ENCODE peak calls at places on chromosomes 13 and 19, in six cellular contexts. One of them, this sample, is unnamed.

GRCh38 chr13:77872995-77873394 is 45.6 kb downstream of the EDNRB start:
- DNase-seq in HCT116: no peak
- DNase-seq in ovary: no peak
- DNase-seq in tibial nerve: no peak
- DNase-seq in esophagus squamous epithelium: no peak
- DNase-seq in body of pancreas: no peak
- DNase-seq in this sample: no peak

GRCh38 chr13:45875951-45876350 is 24.4 kb upstream of the SIAH3 start:
- DNase-seq in HCT116: peak; percentile 74
- DNase-seq in ovary: no peak
- DNase-seq in tibial nerve: no peak
- DNase-seq in esophagus squamous epithelium: no peak
- DNase-seq in body of pancreas: no peak
- DNase-seq in this sample: no peak

GRCh38 chr13:49759503-49759902 is 33.0 kb downstream of the KPNA3 start:
- DNase-seq in HCT116: no peak
- DNase-seq in ovary: no peak
- DNase-seq in tibial nerve: no peak
- DNase-seq in esophagus squamous epithelium: no peak
- DNase-seq in body of pancreas: no peak
- DNase-seq in this sample: no peak

GRCh38 chr19:7492142-7493055 is 3.6 kb upstream of the PEX11G start:
- DNase-seq in HCT116: no peak
- DNase-seq in ovary: no peak
- DNase-seq in tibial nerve: no peak
- DNase-seq in esophagus squamous epithelium: no peak
- DNase-seq in body of pancreas: no peak
- DNase-seq in this sample: no peak

GRCh38 chr13:30880756-30881155 is 25.3 kb upstream of the MEDAG start:
- DNase-seq in HCT116: no peak
- DNase-seq in ovary: no peak
- DNase-seq in tibial nerve: no peak
- DNase-seq in esophagus squamous epithelium: no peak
- DNase-seq in body of pancreas: no peak
- DNase-seq in this sample: no peak

GRCh38 chr19:50537769-50538230 is 24.1 kb upstream of the ASPDH start:
- DNase-seq in HCT116: peak; percentile 79
- DNase-seq in ovary: peak; percentile 40
- DNase-seq in tibial nerve: no peak
- DNase-seq in esophagus squamous epithelium: no peak
- DNase-seq in body of pancreas: peak; percentile 64
- DNase-seq in this sample: peak; percentile 99

GRCh38 chr13:43448605-43449004 is 338.2 kb downstream of the ENOX1 start:
- DNase-seq in HCT116: no peak
- DNase-seq in ovary: no peak
- DNase-seq in tibial nerve: no peak
- DNase-seq in esophagus squamous epithelium: no peak
- DNase-seq in body of pancreas: no peak
- DNase-seq in this sample: no peak

GRCh38 chr19:33815410-33816340 is 19.0 kb downstream of the KCTD15 start:
- DNase-seq in HCT116: no peak
- DNase-seq in ovary: no peak
- DNase-seq in tibial nerve: no peak
- DNase-seq in esophagus squamous epithelium: no peak
- DNase-seq in body of pancreas: no peak
- DNase-seq in this sample: no peak

GRCh38 chr19:53971608-53972007 is 8.9 kb downstream of the CACNG8 start:
- DNase-seq in HCT116: no peak
- DNase-seq in ovary: no peak
- DNase-seq in tibial nerve: no peak
- DNase-seq in esophagus squamous epithelium: no peak
- DNase-seq in body of pancreas: no peak
- DNase-seq in this sample: no peak

GRCh38 chr13:32316030-32316344 is 679 bp downstream of the BRCA2 start:
- DNase-seq in HCT116: no peak
- DNase-seq in ovary: no peak
- DNase-seq in tibial nerve: no peak
- DNase-seq in esophagus squamous epithelium: no peak
- DNase-seq in body of pancreas: no peak
- DNase-seq in this sample: no peak

GRCh38 chr13:79780240-79780639 is 299.3 kb downstream of the NDFIP2 start:
- DNase-seq in HCT116: no peak
- DNase-seq in ovary: no peak
- DNase-seq in tibial nerve: no peak
- DNase-seq in esophagus squamous epithelium: no peak
- DNase-seq in body of pancreas: no peak
- DNase-seq in this sample: no peak

GRCh38 chr13:99374994-99375805 is 68.0 kb upstream of the GPR183 start:
- DNase-seq in HCT116: no peak
- DNase-seq in ovary: no peak
- DNase-seq in tibial nerve: no peak
- DNase-seq in esophagus squamous epithelium: peak; percentile 31
- DNase-seq in body of pancreas: no peak
- DNase-seq in this sample: no peak

GRCh38 chr13:22278336-22278929 is 607.6 kb downstream of the FGF9 start:
- DNase-seq in HCT116: peak; percentile 34
- DNase-seq in ovary: peak; percentile 33
- DNase-seq in tibial nerve: peak; percentile 28
- DNase-seq in esophagus squamous epithelium: no peak
- DNase-seq in body of pancreas: peak; percentile 65
- DNase-seq in this sample: no peak

GRCh38 chr19:36771275-36772231 is 1.1 kb downstream of the ZNF850 start:
- DNase-seq in HCT116: no peak
- DNase-seq in ovary: peak; percentile 88
- DNase-seq in tibial nerve: no peak
- DNase-seq in esophagus squamous epithelium: no peak
- DNase-seq in body of pancreas: peak; percentile 63
- DNase-seq in this sample: peak; percentile 63

GRCh38 chr13:85277753-85278152 is 521.5 kb downstream of the SLITRK6 start:
- DNase-seq in HCT116: no peak
- DNase-seq in ovary: no peak
- DNase-seq in tibial nerve: no peak
- DNase-seq in esophagus squamous epithelium: no peak
- DNase-seq in body of pancreas: no peak
- DNase-seq in this sample: no peak

GRCh38 chr13:101190976-101191375 is 225.3 kb downstream of the NALCN start:
- DNase-seq in HCT116: no peak
- DNase-seq in ovary: no peak
- DNase-seq in tibial nerve: no peak
- DNase-seq in esophagus squamous epithelium: no peak
- DNase-seq in body of pancreas: no peak
- DNase-seq in this sample: no peak

GRCh38 chr13:91313103-91313502 is 34.4 kb upstream of the MIR17HG start:
- DNase-seq in HCT116: no peak
- DNase-seq in ovary: no peak
- DNase-seq in tibial nerve: no peak
- DNase-seq in esophagus squamous epithelium: no peak
- DNase-seq in body of pancreas: no peak
- DNase-seq in this sample: no peak

DNA sequence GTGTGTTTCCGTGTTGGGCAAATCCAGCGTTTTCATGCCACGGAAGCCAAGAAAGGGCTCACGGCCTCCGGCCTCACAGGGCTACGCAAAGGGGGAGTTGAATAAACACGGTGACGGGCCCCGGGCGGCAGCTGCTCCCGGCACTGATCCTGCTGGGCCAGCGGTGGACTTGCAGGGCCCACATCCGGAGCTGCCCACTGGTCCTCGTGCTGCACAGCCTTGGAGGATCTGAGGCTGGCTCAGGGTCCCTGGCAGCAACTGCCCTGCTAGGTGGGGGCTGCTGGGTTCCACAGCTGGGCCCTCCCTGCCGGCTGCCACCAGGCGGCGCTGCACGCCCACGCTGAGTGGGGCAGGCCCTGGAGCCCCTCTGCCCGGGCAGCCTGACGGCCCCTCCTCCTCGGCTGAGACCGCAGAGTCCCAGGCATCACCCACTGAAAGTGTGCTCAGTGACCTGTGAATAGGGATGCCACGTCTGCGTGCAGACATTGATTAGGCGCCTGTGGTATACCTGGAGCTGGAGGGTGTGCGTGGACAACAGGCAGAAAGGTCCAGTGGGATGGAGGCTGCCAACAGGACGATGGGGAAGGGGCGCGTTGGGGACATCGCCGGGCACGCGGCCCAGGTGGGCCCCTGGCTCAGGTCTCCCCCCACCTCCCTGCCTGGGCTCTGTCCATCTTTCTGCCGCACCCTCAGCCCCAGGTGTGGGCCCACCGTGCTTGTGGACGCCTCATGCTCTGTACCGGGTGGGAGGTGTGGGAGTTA is 5.3 kb upstream of the HCN2 start:
- DNase-seq in HCT116: no peak
- DNase-seq in ovary: peak; percentile 68
- DNase-seq in tibial nerve: no peak
- DNase-seq in esophagus squamous epithelium: no peak
- DNase-seq in body of pancreas: peak; percentile 22
- DNase-seq in this sample: no peak
- TF ChIP-seq POLR2A in HCT116: no peak
- TF ChIP-seq POLR2A in ovary: no peak
- TF ChIP-seq POLR2A in tibial nerve: no peak
- TF ChIP-seq POLR2A in esophagus squamous epithelium: no peak
- TF ChIP-seq POLR2A in body of pancreas: no peak
- TF ChIP-seq POLR2A in this sample: no peak

DNA sequence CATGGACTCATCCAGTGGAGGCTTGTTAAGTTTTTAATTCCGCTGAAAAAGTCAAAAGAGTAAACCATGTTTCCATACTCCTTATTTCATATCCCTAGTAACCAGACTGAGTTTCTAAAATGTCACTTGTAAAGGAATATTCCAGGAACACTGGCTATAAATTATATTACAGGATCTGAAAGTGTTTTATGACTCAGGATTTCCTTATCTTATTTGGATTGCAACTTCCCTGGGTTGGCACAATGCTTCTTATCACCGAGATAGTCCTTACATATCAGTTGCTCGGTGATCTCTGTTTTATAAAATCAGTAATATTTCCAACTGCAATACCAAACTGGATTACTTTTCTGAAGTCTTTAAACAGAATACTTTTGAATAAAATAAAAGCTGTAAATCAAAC is 180.3 kb upstream of the TSC22D1 start:
- DNase-seq in HCT116: no peak
- DNase-seq in ovary: no peak
- DNase-seq in tibial nerve: no peak
- DNase-seq in esophagus squamous epithelium: no peak
- DNase-seq in body of pancreas: no peak
- DNase-seq in this sample: no peak
- TF ChIP-seq POLR2A in HCT116: no peak
- TF ChIP-seq POLR2A in ovary: no peak
- TF ChIP-seq POLR2A in tibial nerve: no peak
- TF ChIP-seq POLR2A in esophagus squamous epithelium: no peak
- TF ChIP-seq POLR2A in body of pancreas: no peak
- TF ChIP-seq POLR2A in this sample: no peak

GRCh38 chr19:39446365-39447084 is 1.1 kb downstream of the SUPT5H start:
- DNase-seq in HCT116: no peak
- DNase-seq in ovary: no peak
- DNase-seq in tibial nerve: no peak
- DNase-seq in esophagus squamous epithelium: no peak
- DNase-seq in body of pancreas: no peak
- DNase-seq in this sample: no peak

GRCh38 chr19:39449116-39449797 is 3.9 kb downstream of the SUPT5H start:
- DNase-seq in HCT116: no peak
- DNase-seq in ovary: no peak
- DNase-seq in tibial nerve: no peak
- DNase-seq in esophagus squamous epithelium: no peak
- DNase-seq in body of pancreas: no peak
- DNase-seq in this sample: no peak

GRCh38 chr19:39444598-39445257 is 654 bp upstream of the SUPT5H start:
- DNase-seq in HCT116: no peak
- DNase-seq in ovary: peak; percentile 42
- DNase-seq in tibial nerve: no peak
- DNase-seq in esophagus squamous epithelium: no peak
- DNase-seq in body of pancreas: no peak
- DNase-seq in this sample: no peak

GRCh38 chr19:39448271-39448670 is 2.9 kb downstream of the SUPT5H start:
- DNase-seq in HCT116: no peak
- DNase-seq in ovary: no peak
- DNase-seq in tibial nerve: no peak
- DNase-seq in esophagus squamous epithelium: no peak
- DNase-seq in body of pancreas: no peak
- DNase-seq in this sample: peak; percentile 75

DNA sequence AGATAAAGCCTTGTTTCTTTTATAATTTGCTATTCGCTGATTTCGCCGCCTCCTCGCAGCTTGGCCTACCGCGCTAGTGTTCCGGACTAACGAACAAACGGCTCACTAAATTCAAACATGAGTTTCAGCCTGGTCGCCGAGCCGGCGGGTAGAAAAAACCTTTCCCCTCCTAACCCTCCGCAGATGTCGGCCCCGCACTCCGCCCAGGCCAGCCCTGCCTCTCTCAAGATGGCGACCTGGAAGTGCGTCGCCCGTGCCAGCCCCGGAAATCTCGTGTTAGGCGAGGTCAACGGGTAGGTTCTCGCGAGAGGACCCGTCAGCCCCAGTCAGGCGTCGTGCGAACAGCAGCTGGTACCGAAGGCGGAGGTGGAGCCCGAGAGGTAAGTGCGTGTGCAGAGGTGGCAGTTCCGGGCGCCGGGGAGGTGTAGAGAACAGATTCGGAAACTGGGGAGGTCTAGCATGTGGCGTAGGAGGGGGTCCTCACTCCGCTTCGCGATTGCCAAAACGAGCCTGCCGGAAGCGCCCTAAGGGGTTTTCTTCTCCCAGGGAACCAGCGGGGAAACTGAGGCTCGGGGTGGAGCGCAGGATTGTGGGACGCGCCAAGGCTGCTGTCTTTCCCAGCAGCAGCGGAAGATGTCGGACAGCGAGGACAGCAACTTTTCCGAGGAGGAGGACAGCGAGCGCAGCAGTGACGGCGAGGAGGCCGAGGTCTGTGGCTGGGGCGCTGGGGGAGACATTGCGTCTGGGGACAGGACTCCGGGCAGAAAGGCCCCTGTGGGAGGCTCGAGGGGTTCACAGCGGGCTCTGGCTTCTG is at the start of gene SUPT5H:
- DNase-seq in HCT116: peak; percentile 96
- DNase-seq in ovary: peak; percentile 97
- DNase-seq in tibial nerve: peak; percentile 94
- DNase-seq in esophagus squamous epithelium: peak; percentile 89
- DNase-seq in body of pancreas: peak; percentile 99
- DNase-seq in this sample: peak; percentile 98
- TF ChIP-seq POLR2A in HCT116: peak; percentile 88
- TF ChIP-seq POLR2A in ovary: peak; percentile 90
- TF ChIP-seq POLR2A in tibial nerve: peak; percentile 95
- TF ChIP-seq POLR2A in esophagus squamous epithelium: peak; percentile 92
- TF ChIP-seq POLR2A in body of pancreas: peak; percentile 94
- TF ChIP-seq POLR2A in this sample: peak; percentile 92

DNA sequence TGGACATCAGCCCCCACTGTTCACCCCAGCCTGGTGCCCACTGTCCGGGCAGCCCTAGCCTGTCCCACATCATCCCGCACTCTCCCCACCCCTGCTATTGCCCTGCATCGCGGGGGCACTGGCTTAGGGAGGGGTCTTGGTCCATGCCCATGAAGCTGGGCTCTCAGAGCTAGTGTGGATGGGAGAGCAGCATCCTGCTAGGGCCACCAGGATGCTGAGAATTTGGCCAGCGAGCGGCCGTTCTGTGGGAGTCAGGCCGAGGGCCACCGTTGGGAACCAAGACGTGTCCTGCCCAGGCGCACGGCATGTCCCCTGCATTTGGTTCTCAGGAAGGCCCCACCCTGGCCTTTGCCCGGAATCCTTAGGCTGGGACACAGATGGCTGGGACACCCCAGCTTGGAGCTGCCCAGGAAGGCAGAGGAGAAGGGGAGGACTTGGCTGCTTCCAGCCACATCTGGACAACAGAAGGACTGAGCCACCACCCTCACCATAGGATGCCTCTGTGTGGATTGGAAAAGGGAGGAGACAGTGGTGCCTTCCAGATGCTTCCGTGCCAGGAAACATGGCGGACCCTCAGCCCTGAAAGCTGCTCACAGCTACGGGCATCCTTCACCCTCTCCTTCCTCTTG is 14.6 kb downstream of the ADGRE5 start:
- DNase-seq in HCT116: no peak
- DNase-seq in ovary: no peak
- DNase-seq in tibial nerve: no peak
- DNase-seq in esophagus squamous epithelium: no peak
- DNase-seq in body of pancreas: no peak
- DNase-seq in this sample: no peak
- TF ChIP-seq POLR2A in HCT116: no peak
- TF ChIP-seq POLR2A in ovary: no peak
- TF ChIP-seq POLR2A in tibial nerve: no peak
- TF ChIP-seq POLR2A in esophagus squamous epithelium: no peak
- TF ChIP-seq POLR2A in body of pancreas: no peak
- TF ChIP-seq POLR2A in this sample: no peak

This sample was measured in H54.